ENCODE peak calls at places on chromosomes 5 and 9, in nine cellular contexts. E, P, I, K, V, T, S, W and Z are unnamed samples.

GRCh38 chr9:77475641-77476473 is 172.3 kb downstream of the GNA14 start:
- DNase-seq in E (peak), P (no peak), I (no peak), K (no peak), V (no peak), T (no peak), S (no peak), W (no peak), Z (no peak)

GRCh38 chr5:116747881-116748280 is 173.3 kb upstream of the SEMA6A start:
- DNase-seq in E (no peak), P (no peak), I (no peak), K (no peak), V (no peak), T (no peak), S (no peak), W (no peak), Z (no peak)

GRCh38 chr5:123559434-123559775 is 47.4 kb downstream of the CSNK1G3 start:
- DNase-seq in E (no peak), P (no peak), I (no peak), K (no peak), V (no peak), T (no peak), S (no peak), W (no peak), Z (no peak)

GRCh38 chr5:74949976-74950375 is 83.8 kb upstream of the FAM169A start:
- DNase-seq in E (no peak), P (no peak), I (no peak), K (no peak), V (no peak), T (no peak), S (no peak), W (no peak), Z (no peak)

GRCh38 chr5:103973669-103974068 is 411.1 kb upstream of the NUDT12 start:
- DNase-seq in E (no peak), P (no peak), I (no peak), K (no peak), V (peak), T (no peak), S (no peak), W (no peak), Z (peak)

GRCh38 chr5:34522599-34523381 is 133.3 kb upstream of the RAI14 start:
- DNase-seq in E (peak), P (no peak), I (no peak), K (peak), V (peak), T (no peak), S (peak), W (peak), Z (peak)

GRCh38 chr5:112684121-112684520 is 53.6 kb upstream of the APC start:
- DNase-seq in E (no peak), P (no peak), I (no peak), K (no peak), V (no peak), T (no peak), S (no peak), W (no peak), Z (no peak)

GRCh38 chr9:36742264-36742663 is 169.6 kb downstream of the MELK start:
- DNase-seq in E (no peak), P (no peak), I (no peak), K (no peak), V (no peak), T (no peak), S (peak), W (no peak), Z (no peak)

GRCh38 chr9:126862461-126862830 is 2.0 kb downstream of the ZBTB34 start:
- DNase-seq in E (no peak), P (no peak), I (no peak), K (no peak), V (no peak), T (no peak), S (no peak), W (peak), Z (no peak)

DNA sequence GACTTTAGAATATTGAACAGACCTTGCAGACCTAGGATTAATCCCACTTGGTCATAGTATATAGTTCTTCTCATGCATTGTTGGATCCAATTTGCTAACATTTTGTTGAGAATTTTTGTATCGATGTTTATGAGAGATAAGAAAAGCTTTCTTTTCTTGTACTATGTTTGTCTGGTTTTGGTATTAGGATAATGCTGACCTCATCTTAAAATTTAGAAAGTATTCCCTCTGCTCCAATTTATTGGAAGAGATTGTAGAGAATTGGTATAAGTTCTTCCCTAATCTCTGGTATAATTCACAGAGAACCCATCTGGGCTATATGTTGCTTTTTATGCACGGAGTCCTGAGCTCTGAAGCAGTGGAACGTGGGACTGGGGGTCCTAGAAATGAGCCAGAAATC is 67.7 kb downstream of the ADAMTS16 start:
- DNase-seq in E (no peak), P (no peak), I (no peak), K (no peak), V (no peak), T (no peak), S (no peak), W (no peak), Z (no peak)
- H3K27ac ChIP-seq in E (no peak), P (no peak), I (no peak), K (no peak), V (no peak), T (no peak), S (no peak), W (no peak), Z (no peak)

DNA sequence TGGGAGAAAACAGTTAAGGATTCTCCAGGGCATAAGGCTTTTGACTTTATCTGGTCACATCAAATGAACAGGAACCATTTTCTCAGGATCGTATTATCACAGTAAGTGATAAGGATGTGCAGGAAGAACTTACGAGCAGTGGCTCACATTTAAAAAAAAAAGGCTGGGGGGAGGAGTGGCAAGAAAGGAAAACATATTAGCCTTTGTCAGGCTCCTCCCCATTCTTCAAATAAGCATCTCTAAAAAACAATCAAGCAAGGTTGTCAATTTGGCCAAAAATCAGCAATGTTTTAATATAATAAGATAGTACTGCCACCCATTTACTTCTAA is 234.4 kb upstream of the TMEM161B start:
- DNase-seq in E (peak), P (no peak), I (no peak), K (no peak), V (no peak), T (no peak), S (no peak), W (no peak), Z (no peak)
- H3K27ac ChIP-seq in E (peak), P (no peak), I (no peak), K (no peak), V (no peak), T (peak), S (no peak), W (no peak), Z (no peak)

GRCh38 chr5:1100652-1101574 is 10.9 kb downstream of the SLC12A7 start:
- DNase-seq in E (no peak), P (no peak), I (no peak), K (no peak), V (no peak), T (no peak), S (no peak), W (no peak), Z (peak)
- H3K27ac ChIP-seq in E (no peak), P (no peak), I (no peak), K (peak), V (no peak), T (peak), S (peak), W (no peak), Z (peak)

DNA sequence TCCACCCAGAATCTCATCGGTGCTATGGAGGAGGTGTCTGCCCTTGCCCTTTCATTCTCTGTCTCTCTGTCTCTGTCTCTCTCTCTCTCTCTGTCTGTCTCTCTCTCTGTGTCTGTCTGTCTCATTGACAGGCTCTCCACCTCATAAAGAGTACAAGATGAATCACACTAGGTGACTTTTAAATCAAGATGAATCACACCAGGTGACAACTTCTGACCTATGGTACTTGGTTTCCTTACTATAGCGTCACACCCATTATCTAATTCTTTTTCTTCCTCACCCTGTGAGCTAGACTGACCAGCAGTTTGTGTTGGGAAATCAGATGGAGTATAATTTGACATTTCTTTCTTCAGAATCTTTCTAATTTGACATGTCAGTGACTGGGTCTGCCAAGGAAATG is 232.9 kb downstream of the ARRDC3 start:
- DNase-seq in E (no peak), P (no peak), I (no peak), K (no peak), V (peak), T (no peak), S (no peak), W (no peak), Z (no peak)
- H3K27ac ChIP-seq in E (no peak), P (no peak), I (peak), K (no peak), V (peak), T (no peak), S (no peak), W (no peak), Z (no peak)

GRCh38 chr5:151793358-151793757 is 21.6 kb downstream of the G3BP1 start:
- DNase-seq in E (no peak), P (no peak), I (no peak), K (no peak), V (no peak), T (no peak), S (no peak), W (no peak), Z (no peak)
- H3K27ac ChIP-seq in E (no peak), P (no peak), I (no peak), K (no peak), V (no peak), T (no peak), S (no peak), W (no peak), Z (no peak)

GRCh38 chr9:14396171-14396570 is 82.2 kb upstream of the NFIB start:
- DNase-seq in E (no peak), P (peak), I (no peak), K (peak), V (no peak), T (no peak), S (no peak), W (no peak), Z (no peak)
- H3K27ac ChIP-seq in E (no peak), P (peak), I (no peak), K (peak), V (no peak), T (no peak), S (no peak), W (no peak), Z (no peak)

DNA sequence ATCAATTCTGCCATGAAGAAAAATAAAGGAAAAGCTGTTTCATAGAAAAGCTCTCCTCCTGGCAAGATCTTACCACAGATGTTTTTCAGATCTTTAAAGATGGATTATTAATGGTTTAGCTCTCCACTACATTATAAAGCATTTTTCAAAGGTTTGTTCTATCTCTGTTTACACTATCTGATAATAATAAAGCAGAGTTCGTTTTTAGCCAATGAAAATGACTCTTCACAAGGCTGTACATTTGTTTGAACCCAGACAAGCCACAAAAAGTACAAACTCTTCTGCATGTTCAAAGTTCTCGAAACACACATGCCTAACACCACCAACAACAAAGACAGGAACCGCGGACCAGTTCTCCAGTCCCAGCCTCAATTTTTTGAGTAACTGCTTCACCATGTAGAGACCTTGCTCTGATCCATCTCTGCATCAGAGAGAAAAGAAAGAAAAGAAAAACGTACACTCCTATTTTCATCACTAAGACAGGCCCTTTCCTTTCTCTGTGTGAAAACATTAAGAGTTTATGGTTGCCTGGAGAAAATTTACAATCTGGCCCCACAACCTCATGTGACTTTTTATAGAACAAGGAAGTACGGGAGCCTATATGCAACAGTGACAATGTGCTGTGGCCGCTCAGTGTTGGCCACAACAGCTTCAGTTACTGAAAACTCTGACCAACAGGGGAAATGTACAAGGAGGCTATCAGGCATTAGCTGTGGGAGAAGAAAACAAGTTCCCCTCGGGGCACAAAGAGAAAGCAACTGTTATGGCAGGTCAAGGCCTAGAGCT is 273.1 kb upstream of the PTGER4 start:
- DNase-seq in E (peak), P (no peak), I (no peak), K (no peak), V (no peak), T (no peak), S (no peak), W (no peak), Z (no peak)
- H3K27ac ChIP-seq in E (peak), P (peak), I (peak), K (peak), V (no peak), T (peak), S (no peak), W (peak), Z (no peak)

GRCh38 chr9:93071464-93071863 is 13.0 kb downstream of the SUSD3 start:
- DNase-seq in E (no peak), P (no peak), I (no peak), K (no peak), V (peak), T (no peak), S (no peak), W (no peak), Z (peak)

GRCh38 chr9:93076101-93076791 is 17.7 kb downstream of the SUSD3 start:
- DNase-seq in E (no peak), P (no peak), I (no peak), K (no peak), V (no peak), T (no peak), S (no peak), W (no peak), Z (no peak)

GRCh38 chr9:93076792-93077128 is 18.3 kb downstream of the SUSD3 start:
- DNase-seq in E (no peak), P (no peak), I (no peak), K (peak), V (no peak), T (no peak), S (no peak), W (no peak), Z (no peak)

GRCh38 chr9:93068956-93069355 is 10.5 kb downstream of the SUSD3 start:
- DNase-seq in E (no peak), P (no peak), I (no peak), K (no peak), V (no peak), T (no peak), S (no peak), W (no peak), Z (no peak)

GRCh38 chr9:93072383-93072795 is 13.9 kb downstream of the SUSD3 start:
- DNase-seq in E (no peak), P (no peak), I (no peak), K (peak), V (no peak), T (no peak), S (no peak), W (peak), Z (no peak)
- H3K27ac ChIP-seq in E (peak), P (no peak), I (no peak), K (no peak), V (no peak), T (peak), S (no peak), W (no peak), Z (no peak)

GRCh38 chr5:78549043-78549442 is 99.5 kb downstream of the LHFPL2 start:
- DNase-seq in E (no peak), P (no peak), I (no peak), K (no peak), V (no peak), T (no peak), S (no peak), W (no peak), Z (no peak)

GRCh38 chr5:78547171-78547570 is 101.4 kb downstream of the LHFPL2 start:
- DNase-seq in E (no peak), P (no peak), I (no peak), K (no peak), V (no peak), T (no peak), S (no peak), W (no peak), Z (no peak)

GRCh38 chr5:78546597-78546996 is 102.0 kb downstream of the LHFPL2 start:
- DNase-seq in E (no peak), P (no peak), I (no peak), K (no peak), V (no peak), T (no peak), S (no peak), W (no peak), Z (no peak)

GRCh38 chr5:78548216-78548615 is 100.4 kb downstream of the LHFPL2 start:
- DNase-seq in E (no peak), P (no peak), I (peak), K (no peak), V (no peak), T (no peak), S (no peak), W (no peak), Z (no peak)

DNA sequence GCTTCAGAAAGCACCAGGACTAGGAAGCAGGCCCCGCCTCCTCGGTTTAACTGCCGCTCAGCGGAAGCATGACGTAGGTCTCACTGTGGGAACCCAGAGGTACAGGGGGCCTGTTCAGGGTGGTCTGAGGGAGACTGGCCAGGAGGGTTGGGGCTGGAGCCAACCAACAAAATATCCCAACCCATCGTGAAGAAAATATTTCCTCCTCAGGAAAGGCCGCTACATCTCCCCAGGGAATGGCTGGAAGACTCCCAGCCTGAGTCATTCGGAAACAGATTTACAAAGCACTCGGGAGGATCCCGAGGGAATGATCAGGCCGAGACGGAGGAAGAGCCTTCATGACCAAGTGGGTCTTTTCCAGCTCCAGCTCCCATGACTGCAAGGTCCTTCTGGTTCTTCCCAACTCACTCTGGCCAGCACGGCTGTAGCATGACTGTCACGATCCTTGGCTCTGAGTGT is 100.8 kb downstream of the LHFPL2 start:
- DNase-seq in E (no peak), P (peak), I (no peak), K (peak), V (no peak), T (no peak), S (no peak), W (peak), Z (no peak)
- H3K27ac ChIP-seq in E (no peak), P (peak), I (peak), K (peak), V (peak), T (peak), S (no peak), W (peak), Z (no peak)

GRCh38 chr9:111300140-111300735 is 29.8 kb downstream of the OR2K2 start:
- DNase-seq in E (no peak), P (no peak), I (no peak), K (no peak), V (peak), T (no peak), S (no peak), W (no peak), Z (no peak)
- H3K27ac ChIP-seq in E (no peak), P (no peak), I (no peak), K (no peak), V (no peak), T (peak), S (no peak), W (no peak), Z (no peak)